ENCODE peak calls at places on chromosomes 4 and X, in nine cellular contexts. I is IMR-90; G is heart left ventricle; F is cardiac fibroblast; B is GM20000; C is bronchial epithelial cell; M is lung; Q is hepatocyte; P is CD4-positive, alpha-beta T cell. L is an unnamed sample.
A peak's percentile ranks its signal among the peaks of the same experiment; 100 is the strongest.

GRCh38 chrX:3169421-3169820 is 128.2 kb downstream of the ARSF start:
- DNase-seq in F (no peak), B (no peak), I (no peak), G (no peak), P (no peak), Q (no peak), M (no peak), C (no peak), L (no peak)

GRCh38 chrX:71616672-71617529 is 1.4 kb downstream of the CXCR3 start:
- DNase-seq in M (no peak), F (no peak), C (no peak), Q (no peak), I (no peak), G (no peak), P (no peak), B (no peak), L (no peak)

GRCh38 chr4:74418063-74418670 is 26.8 kb upstream of the AREG start:
- DNase-seq in P (no peak), C (peak; percentile 97), B (no peak), M (no peak), Q (no peak), G (no peak), F (peak; percentile 89), I (peak; percentile 87), L (peak; percentile 95)

GRCh38 chr4:150327262-150327780 is 249.1 kb downstream of the DCLK2 start:
- DNase-seq in M (no peak), Q (no peak), I (no peak), G (no peak), F (no peak), B (no peak), P (no peak), C (no peak), L (no peak)

GRCh38 chr4:57287687-57288604 is 177.8 kb upstream of the IGFBP7 start:
- DNase-seq in C (no peak), P (no peak), I (no peak), B (no peak), M (no peak), Q (no peak), G (no peak), F (no peak), L (no peak)

GRCh38 chr4:147492301-147492700 is 11.4 kb downstream of the EDNRA start:
- DNase-seq in M (no peak), F (no peak), I (peak; percentile 33), C (no peak), Q (no peak), B (no peak), G (no peak), P (no peak), L (no peak)

GRCh38 chr4:7185487-7186030 is 6.8 kb upstream of the SORCS2 start:
- DNase-seq in C (no peak), Q (no peak), B (no peak), F (no peak), P (no peak), I (no peak), G (no peak), M (no peak), L (no peak)

GRCh38 chr4:38084984-38085383 is 124.8 kb downstream of the PTTG2 start:
- DNase-seq in F (no peak), C (no peak), B (no peak), P (no peak), G (no peak), M (no peak), I (no peak), Q (no peak), L (no peak)

GRCh38 chr4:40197879-40198689 is 1.3 kb downstream of the RHOH start:
- DNase-seq in G (no peak), M (no peak), F (no peak), B (no peak), I (no peak), C (no peak), P (peak; percentile 21), Q (no peak), L (no peak)

GRCh38 chr4:146235654-146236570 is 21.6 kb downstream of the REELD1 start:
- DNase-seq in C (no peak), B (no peak), I (no peak), F (no peak), G (no peak), P (no peak), M (peak; percentile 43), Q (no peak), L (no peak)

GRCh38 chr4:3851211-3851610 is 85.0 kb downstream of the ADRA2C start:
- DNase-seq in G (no peak), I (peak; percentile 17), P (no peak), Q (no peak), F (no peak), C (peak; percentile 4), B (no peak), M (no peak), L (peak; percentile 2)

GRCh38 chr4:62324215-62324614 is 1124.1 kb downstream of the ADGRL3 start:
- DNase-seq in C (no peak), F (peak; percentile 1), B (no peak), M (peak; percentile 41), I (no peak), G (no peak), P (no peak), Q (no peak), L (no peak)

GRCh38 chr4:47032405-47033106 is 1.2 kb downstream of the GABRB1 start:
- DNase-seq in Q (peak; percentile 84), B (peak; percentile 60), I (peak; percentile 65), G (peak; percentile 52), F (peak; percentile 51), M (peak; percentile 38), C (peak; percentile 23), P (no peak), L (peak; percentile 47)

GRCh38 chr4:46715468-46715867 is 193.6 kb downstream of the COX7B2 start:
- DNase-seq in C (no peak), Q (no peak), F (no peak), P (no peak), I (no peak), M (no peak), G (no peak), B (no peak), L (no peak)

GRCh38 chr4:160026720-160027119 is 923.8 kb downstream of the RAPGEF2 start:
- DNase-seq in I (no peak), M (no peak), C (peak; percentile 91), Q (peak; percentile 46), F (peak; percentile 15), B (no peak), G (no peak), P (no peak), L (peak; percentile 94)

GRCh38 chr4:125765936-125766335 is 451.2 kb downstream of the FAT4 start:
- DNase-seq in F (peak; percentile 26), P (no peak), Q (no peak), B (no peak), M (no peak), G (no peak), I (peak; percentile 61), C (peak; percentile 10), L (peak; percentile 33)

GRCh38 chr4:122480023-122480422 is 23.5 kb upstream of the IL2 start:
- DNase-seq in M (no peak), G (no peak), P (no peak), Q (peak; percentile 5), F (peak; percentile 78), C (no peak), I (peak; percentile 44), B (no peak), L (no peak)

GRCh38 chr4:81807927-81808672 is 336.4 kb upstream of the RASGEF1B start:
- DNase-seq in I (no peak), C (peak; percentile 15), M (no peak), P (no peak), B (no peak), Q (no peak), F (peak; percentile 73), G (no peak), L (peak; percentile 3)

GRCh38 chr4:149292422-149293055 is 523.1 kb downstream of the IQCM start:
- DNase-seq in I (no peak), Q (no peak), C (no peak), M (no peak), G (peak; percentile 27), P (no peak), F (peak; percentile 33), B (no peak), L (no peak)

GRCh38 chrX:12210921-12211320 is 72.6 kb downstream of the FRMPD4 start:
- DNase-seq in G (no peak), B (no peak), F (peak; percentile 6), I (peak; percentile 31), P (no peak), C (peak; percentile 8), M (no peak), Q (no peak), L (peak; percentile 1)

GRCh38 chr4:114108869-114109268 is 129.4 kb upstream of the ARSJ start:
- DNase-seq in Q (no peak), P (no peak), M (no peak), I (peak; percentile 65), C (peak; percentile 86), B (no peak), F (peak; percentile 10), G (no peak), L (peak; percentile 73)

GRCh38 chrX:139967300-139967699 is 2.0 kb upstream of the CXorf66 start:
- DNase-seq in Q (no peak), M (no peak), C (peak; percentile 0), P (no peak), F (peak; percentile 10), I (no peak), B (peak; percentile 13), G (no peak), L (peak; percentile 0)
- TF ChIP-seq CTCF in Q (no peak), M (no peak), C (peak; percentile 22), P (no peak), F (peak; percentile 32), I (peak; percentile 37), B (no peak), G (no peak), L (peak; percentile 29)

GRCh38 chr4:15737255-15737654 is 34.4 kb downstream of the BST1 start:
- DNase-seq in I (no peak), B (no peak), C (no peak), G (no peak), M (no peak), P (no peak), Q (no peak), F (no peak), L (no peak)
- TF ChIP-seq CTCF in I (no peak), B (peak; percentile 29), C (no peak), G (no peak), M (no peak), P (no peak), Q (no peak), F (no peak), L (no peak)

GRCh38 chr4:16765549-16765948 is 132.9 kb downstream of the LDB2 start:
- DNase-seq in I (no peak), F (no peak), P (no peak), Q (no peak), G (no peak), B (no peak), C (no peak), M (no peak), L (no peak)
- TF ChIP-seq CTCF in I (no peak), F (no peak), P (no peak), Q (no peak), G (no peak), B (no peak), C (no peak), M (no peak), L (no peak)

DNA sequence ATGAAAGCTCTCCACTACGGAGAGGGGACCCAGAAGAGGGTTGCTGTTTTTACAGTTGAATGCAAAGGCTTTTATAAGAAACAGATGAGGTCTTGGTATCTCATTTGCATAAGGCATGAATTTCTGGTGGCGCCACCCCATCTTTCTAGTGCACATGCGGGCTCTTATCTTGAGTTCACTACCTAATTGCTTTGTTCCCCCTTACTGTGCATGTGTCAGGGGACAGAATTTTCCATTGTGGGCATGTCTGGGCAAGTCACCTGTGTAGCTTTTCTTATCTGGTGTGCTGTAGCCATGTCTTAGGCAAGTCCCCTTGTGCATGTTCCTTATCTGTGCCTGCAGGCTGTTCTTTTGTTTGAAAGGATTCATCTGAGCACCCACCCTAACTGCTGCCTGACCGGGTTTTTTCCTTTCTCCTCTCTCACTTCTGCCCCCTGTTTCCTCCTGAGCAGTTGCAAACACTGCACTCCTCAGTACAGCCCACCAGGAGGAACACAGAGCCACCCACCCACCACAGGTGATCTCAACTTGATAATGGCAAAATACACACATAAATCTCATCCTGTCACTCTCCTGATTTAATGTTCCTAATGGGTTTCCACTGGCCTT is 29.3 kb upstream of the IL9R start:
- DNase-seq in F (no peak), G (no peak), P (no peak), B (no peak), M (no peak), I (no peak), C (no peak), Q (no peak), L (no peak)
- TF ChIP-seq CTCF in F (no peak), G (no peak), P (no peak), B (no peak), M (no peak), I (no peak), C (no peak), Q (no peak), L (no peak)